ENCODE peak calls at places on chromosome 13, in six cellular contexts. One of them, this sample, is unnamed.

GRCh38 chr13:40069173-40070044 is 413.9 kb downstream of the COG6 start:
- DNase-seq in AG08395: peak
- DNase-seq in NCI-H146: peak
- DNase-seq in left colon: peak
- DNase-seq in RKO: peak
- DNase-seq in HTR-8/SVneo: peak
- DNase-seq in this sample: peak

GRCh38 chr13:111893071-111893606 is 173.8 kb upstream of the SOX1 start:
- DNase-seq in AG08395: no peak
- DNase-seq in NCI-H146: peak
- DNase-seq in left colon: no peak
- DNase-seq in RKO: no peak
- DNase-seq in HTR-8/SVneo: no peak
- DNase-seq in this sample: no peak

GRCh38 chr13:21330126-21330861 is 128.8 kb downstream of the ZDHHC20 start:
- DNase-seq in AG08395: no peak
- DNase-seq in NCI-H146: no peak
- DNase-seq in left colon: no peak
- DNase-seq in RKO: no peak
- DNase-seq in HTR-8/SVneo: no peak
- DNase-seq in this sample: no peak

GRCh38 chr13:98143157-98143553 is 261 bp downstream of the FARP1 start:
- DNase-seq in AG08395: no peak
- DNase-seq in NCI-H146: peak
- DNase-seq in left colon: no peak
- DNase-seq in RKO: no peak
- DNase-seq in HTR-8/SVneo: no peak
- DNase-seq in this sample: no peak

GRCh38 chr13:42740753-42741152 is 40.6 kb upstream of the FAM216B start:
- DNase-seq in AG08395: no peak
- DNase-seq in NCI-H146: no peak
- DNase-seq in left colon: peak
- DNase-seq in RKO: no peak
- DNase-seq in HTR-8/SVneo: no peak
- DNase-seq in this sample: no peak

GRCh38 chr13:81184556-81185265 is 843.8 kb upstream of the SPRY2 start:
- DNase-seq in AG08395: no peak
- DNase-seq in NCI-H146: no peak
- DNase-seq in left colon: no peak
- DNase-seq in RKO: no peak
- DNase-seq in HTR-8/SVneo: no peak
- DNase-seq in this sample: no peak

GRCh38 chr13:51912091-51912490 is 50.3 kb downstream of the CCDC70 start:
- DNase-seq in AG08395: no peak
- DNase-seq in NCI-H146: peak
- DNase-seq in left colon: no peak
- DNase-seq in RKO: no peak
- DNase-seq in HTR-8/SVneo: no peak
- DNase-seq in this sample: no peak

GRCh38 chr13:76790519-76791289 is 95.5 kb downstream of the KCTD12 start:
- DNase-seq in AG08395: peak
- DNase-seq in NCI-H146: peak
- DNase-seq in left colon: no peak
- DNase-seq in RKO: no peak
- DNase-seq in HTR-8/SVneo: no peak
- DNase-seq in this sample: no peak

GRCh38 chr13:112204376-112204775 is 137.4 kb downstream of the SOX1 start:
- DNase-seq in AG08395: no peak
- DNase-seq in NCI-H146: no peak
- DNase-seq in left colon: no peak
- DNase-seq in RKO: no peak
- DNase-seq in HTR-8/SVneo: no peak
- DNase-seq in this sample: no peak

GRCh38 chr13:77143325-77143907 is 116.5 kb upstream of the FBXL3 start:
- DNase-seq in AG08395: no peak
- DNase-seq in NCI-H146: peak
- DNase-seq in left colon: no peak
- DNase-seq in RKO: no peak
- DNase-seq in HTR-8/SVneo: no peak
- DNase-seq in this sample: no peak

GRCh38 chr13:102012299-102013293 is 389.3 kb downstream of the FGF14 start:
- DNase-seq in AG08395: no peak
- DNase-seq in NCI-H146: no peak
- DNase-seq in left colon: no peak
- DNase-seq in RKO: no peak
- DNase-seq in HTR-8/SVneo: no peak
- DNase-seq in this sample: no peak

GRCh38 chr13:22451345-22451744 is 729.4 kb upstream of the SGCG start:
- DNase-seq in AG08395: no peak
- DNase-seq in NCI-H146: no peak
- DNase-seq in left colon: no peak
- DNase-seq in RKO: no peak
- DNase-seq in HTR-8/SVneo: peak
- DNase-seq in this sample: no peak

GRCh38 chr13:106573279-106573831 is 5.4 kb upstream of the ARGLU1 start:
- DNase-seq in AG08395: peak
- DNase-seq in NCI-H146: no peak
- DNase-seq in left colon: no peak
- DNase-seq in RKO: no peak
- DNase-seq in HTR-8/SVneo: no peak
- DNase-seq in this sample: no peak

GRCh38 chr13:113140677-113141590 is 17.5 kb upstream of the PROZ start:
- DNase-seq in AG08395: no peak
- DNase-seq in NCI-H146: no peak
- DNase-seq in left colon: peak
- DNase-seq in RKO: no peak
- DNase-seq in HTR-8/SVneo: no peak
- DNase-seq in this sample: no peak

GRCh38 chr13:21326155-21327030 is 132.7 kb downstream of the ZDHHC20 start:
- DNase-seq in AG08395: peak
- DNase-seq in NCI-H146: no peak
- DNase-seq in left colon: peak
- DNase-seq in RKO: no peak
- DNase-seq in HTR-8/SVneo: peak
- DNase-seq in this sample: no peak

GRCh38 chr13:114279146-114279545 is 2.3 kb upstream of the UPF3A start:
- DNase-seq in AG08395: no peak
- DNase-seq in NCI-H146: no peak
- DNase-seq in left colon: no peak
- DNase-seq in RKO: no peak
- DNase-seq in HTR-8/SVneo: no peak
- DNase-seq in this sample: peak

GRCh38 chr13:93660664-93661063 is 434.1 kb downstream of the GPC6 start:
- DNase-seq in AG08395: no peak
- DNase-seq in NCI-H146: no peak
- DNase-seq in left colon: no peak
- DNase-seq in RKO: no peak
- DNase-seq in HTR-8/SVneo: no peak
- DNase-seq in this sample: no peak

GRCh38 chr13:20219585-20219984 is 12.5 kb downstream of the GJB6 start:
- DNase-seq in AG08395: no peak
- DNase-seq in NCI-H146: no peak
- DNase-seq in left colon: no peak
- DNase-seq in RKO: no peak
- DNase-seq in HTR-8/SVneo: no peak
- DNase-seq in this sample: no peak

GRCh38 chr13:107006646-107007045 is 438.7 kb upstream of the ARGLU1 start:
- DNase-seq in AG08395: peak
- DNase-seq in NCI-H146: no peak
- DNase-seq in left colon: no peak
- DNase-seq in RKO: no peak
- DNase-seq in HTR-8/SVneo: no peak
- DNase-seq in this sample: no peak

GRCh38 chr13:21663197-21663596 is 7.7 kb upstream of the FGF9 start:
- DNase-seq in AG08395: no peak
- DNase-seq in NCI-H146: no peak
- DNase-seq in left colon: no peak
- DNase-seq in RKO: no peak
- DNase-seq in HTR-8/SVneo: no peak
- DNase-seq in this sample: no peak

GRCh38 chr13:52779028-52779612 is 39.5 kb upstream of the CNMD start:
- DNase-seq in AG08395: no peak
- DNase-seq in NCI-H146: peak
- DNase-seq in left colon: no peak
- DNase-seq in RKO: no peak
- DNase-seq in HTR-8/SVneo: no peak
- DNase-seq in this sample: no peak

GRCh38 chr13:80082396-80083096 is 258.4 kb downstream of the SPRY2 start:
- DNase-seq in AG08395: peak
- DNase-seq in NCI-H146: no peak
- DNase-seq in left colon: no peak
- DNase-seq in RKO: no peak
- DNase-seq in HTR-8/SVneo: no peak
- DNase-seq in this sample: no peak